ENCODE peak calls at places on chromosomes 5 and 9, in five cellular contexts. C, E, Z, A and B are unnamed samples. For H3K36me3, the result is how much of the 10 kb centered on the place peaks cover.

GRCh38 chr9:71820516-71820915 is 52.2 kb upstream of the CEMIP2 start:
- DNase-seq in C (no peak), E (no peak), Z (no peak), A (no peak), B (no peak)

GRCh38 chr5:33565304-33565703 is 124.5 kb downstream of the TARS1 start:
- DNase-seq in C (peak), E (no peak), Z (no peak), A (no peak), B (no peak)

GRCh38 chr5:159441441-159441840 is 111.2 kb upstream of the IL12B start:
- DNase-seq in C (no peak), E (no peak), Z (no peak), A (peak), B (no peak)

GRCh38 chr5:132260714-132261615 is 3.5 kb downstream of the PDLIM4 start:
- DNase-seq in C (peak), E (no peak), Z (peak), A (peak), B (peak)

GRCh38 chr5:83718195-83718825 is 2.3 kb downstream of the HAPLN1 start:
- DNase-seq in C (peak), E (peak), Z (peak), A (no peak), B (peak)

GRCh38 chr9:90526386-90526785 is 116.2 kb downstream of the DIRAS2 start:
- DNase-seq in C (no peak), E (no peak), Z (no peak), A (no peak), B (no peak)

GRCh38 chr5:151315998-151316597 is 12.5 kb upstream of the SLC36A3 start:
- DNase-seq in C (peak), E (peak), Z (peak), A (no peak), B (peak)

GRCh38 chr9:7237473-7238243 is 479.9 kb downstream of the KDM4C start:
- DNase-seq in C (no peak), E (no peak), Z (peak), A (no peak), B (peak)

GRCh38 chr9:107539427-107540154 is 50.0 kb upstream of the KLF4 start:
- DNase-seq in C (no peak), E (no peak), Z (no peak), A (no peak), B (no peak)

GRCh38 chr9:129726322-129727160 is 26.3 kb downstream of the PTGES start:
- DNase-seq in C (peak), E (peak), Z (peak), A (peak), B (peak)

GRCh38 chr9:72599874-72600534 is 78.6 kb downstream of the TMC1 start:
- DNase-seq in C (no peak), E (no peak), Z (no peak), A (no peak), B (no peak)

GRCh38 chr5:52632281-52632680 is 155.4 kb upstream of the ITGA1 start:
- DNase-seq in C (no peak), E (no peak), Z (no peak), A (no peak), B (no peak)

GRCh38 chr5:180636016-180636402 is 13.4 kb downstream of the FLT4 start:
- DNase-seq in C (no peak), E (no peak), Z (no peak), A (peak), B (no peak)

GRCh38 chr9:97714435-97714834 is 17.3 kb upstream of the XPA start:
- DNase-seq in C (no peak), E (no peak), Z (peak), A (no peak), B (peak)

GRCh38 chr9:111805841-111806241 is 11.1 kb upstream of the SHOC1 start:
- DNase-seq in C (no peak), E (peak), Z (peak), A (no peak), B (peak)

GRCh38 chr5:157142317-157143126 is at the start of gene MED7:
- DNase-seq in C (peak), E (peak), Z (peak), A (peak), B (peak)

GRCh38 chr5:148740966-148741742 is 85.3 kb upstream of the ADRB2 start:
- DNase-seq in C (peak), E (peak), Z (peak), A (peak), B (peak)

GRCh38 chr5:62029303-62029702 is 276.7 kb upstream of the KIF2A start:
- DNase-seq in C (no peak), E (no peak), Z (no peak), A (no peak), B (peak)

GRCh38 chr5:142324377-142324870 is 397 bp downstream of the SPRY4 start:
- DNase-seq in C (no peak), E (no peak), Z (no peak), A (peak), B (no peak)

GRCh38 chr5:54881286-54882005 is 103.9 kb downstream of the ESM1 start:
- DNase-seq in C (no peak), E (no peak), Z (no peak), A (no peak), B (no peak)

GRCh38 chr5:178323961-178324360 is 91.4 kb upstream of the PHYKPL start:
- DNase-seq in C (no peak), E (no peak), Z (no peak), A (peak), B (no peak)

GRCh38 chr9:3578786-3579185 is 53.0 kb upstream of the RFX3 start:
- DNase-seq in C (no peak), E (no peak), Z (peak), A (no peak), B (peak)

GRCh38 chr5:149297340-149298023 is 25.8 kb downstream of the AFAP1L1 start:
- DNase-seq in C (no peak), E (no peak), Z (peak), A (no peak), B (no peak)

GRCh38 chr5:102539598-102539997 is 40.8 kb upstream of the SLCO6A1 start:
- DNase-seq in C (no peak), E (no peak), Z (no peak), A (no peak), B (no peak)

GRCh38 chr5:109105631-109106267 is 304.0 kb downstream of the PJA2 start:
- DNase-seq in C (no peak), E (peak), Z (peak), A (no peak), B (peak)

GRCh38 chr5:177098772-177099152 is 12.0 kb downstream of the FGFR4 start:
- DNase-seq in C (no peak), E (no peak), Z (peak), A (no peak), B (no peak)
- H3K27ac ChIP-seq in C (peak), E (no peak), Z (peak), A (peak), B (no peak)

DNA sequence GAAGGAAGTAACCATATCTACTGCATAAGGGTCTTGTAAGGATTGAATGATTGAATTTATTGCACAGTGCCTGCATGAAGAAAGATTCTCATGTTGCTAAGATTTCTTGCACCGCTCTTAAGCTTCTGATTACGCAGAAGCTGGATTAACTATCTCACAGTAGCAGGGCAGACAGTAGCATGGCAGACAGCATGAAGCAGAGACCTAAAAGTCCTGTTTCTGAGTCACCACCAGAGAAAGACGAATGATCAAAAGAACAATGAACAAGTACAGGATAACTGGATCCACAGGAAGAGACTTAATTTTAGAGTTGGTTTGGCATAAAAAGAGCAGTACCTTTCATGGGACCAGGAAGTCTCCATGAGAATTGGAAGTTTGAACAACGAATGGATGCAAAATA is 142.4 kb downstream of the MAPKAP1 start:
- DNase-seq in C (no peak), E (no peak), Z (no peak), A (no peak), B (no peak)
- H3K36me3 ChIP-seq in C (under half), E (under half), Z (under half), A (under half), B (under half)

DNA sequence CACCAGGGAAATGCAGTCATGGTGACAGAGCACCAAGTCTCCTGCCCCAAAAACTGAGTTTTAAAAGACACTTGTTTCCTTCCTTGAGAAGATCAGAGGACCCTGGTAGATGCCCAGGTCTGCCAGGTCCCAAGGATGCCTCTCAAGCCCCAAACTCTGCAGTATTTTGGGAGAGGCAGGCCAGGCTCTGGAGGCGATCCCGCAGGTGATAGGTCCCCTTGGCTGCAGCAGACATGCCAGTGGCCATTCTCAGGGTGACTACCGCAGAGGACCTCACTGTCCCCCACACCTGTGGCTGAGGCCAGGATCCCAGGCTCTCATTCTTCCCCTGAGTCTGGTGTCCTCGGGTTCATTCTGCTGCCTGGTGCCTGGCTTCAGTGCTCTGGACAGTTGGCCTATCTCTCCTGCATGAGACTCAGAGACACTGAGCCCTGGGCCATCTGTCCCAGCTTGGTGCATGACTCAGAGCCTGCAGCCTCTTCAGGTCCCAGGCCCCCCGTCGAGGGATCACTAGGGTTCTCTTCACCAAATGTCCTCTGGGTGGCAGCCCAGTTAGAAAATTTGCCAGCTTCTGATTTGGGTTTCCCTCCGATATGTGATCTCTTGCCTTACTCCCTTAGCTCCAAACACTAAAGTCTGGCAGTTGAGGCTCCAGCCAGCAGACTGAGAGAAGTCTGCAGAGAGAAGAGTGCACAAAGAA is 59.7 kb upstream of the GARNL3 start:
- DNase-seq in C (no peak), E (no peak), Z (peak), A (peak), B (peak)
- TF ChIP-seq CTCF in C (no peak), E (no peak), Z (peak), A (no peak), B (peak)

DNA sequence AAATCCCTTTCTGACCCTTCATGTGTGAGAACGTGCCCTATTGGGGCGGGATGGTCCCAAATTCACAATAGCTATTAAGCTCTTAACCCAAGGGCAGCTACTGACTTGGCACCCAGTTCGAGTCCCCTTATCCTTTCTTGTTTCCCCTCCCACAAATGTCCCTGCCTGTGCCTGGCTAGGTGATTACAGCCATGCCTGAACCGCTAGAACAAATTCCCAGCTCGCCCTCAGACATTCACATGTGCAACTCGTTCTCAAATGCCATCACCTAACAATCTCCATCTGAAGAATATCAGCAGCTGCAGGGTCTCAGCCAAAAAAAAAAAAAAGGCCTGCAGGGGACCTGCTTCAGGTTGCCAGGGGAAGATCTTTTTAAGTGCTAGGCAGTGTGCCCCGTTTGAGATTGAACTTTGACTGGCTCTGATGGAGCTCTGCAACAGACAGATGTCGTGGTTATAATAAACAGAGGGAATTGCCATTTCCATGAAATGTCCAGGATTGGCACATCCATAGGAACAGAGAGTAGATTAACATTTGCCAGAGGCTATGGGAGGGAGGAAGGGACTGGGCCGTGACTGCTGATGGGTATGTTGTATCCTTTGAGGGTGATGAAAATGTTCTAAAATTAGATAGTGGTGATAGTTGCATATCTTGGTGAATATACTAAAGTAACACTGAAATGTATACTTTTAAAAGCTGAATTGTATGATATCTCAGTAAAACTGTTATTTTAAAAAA is 347.2 kb upstream of the WWC1 start:
- DNase-seq in C (no peak), E (no peak), Z (no peak), A (no peak), B (no peak)
- H3K27ac ChIP-seq in C (no peak), E (no peak), Z (peak), A (no peak), B (no peak)

GRCh38 chr9:83677596-83677995 is 30.2 kb downstream of the UBQLN1 start:
- DNase-seq in C (no peak), E (no peak), Z (no peak), A (peak), B (no peak)
- H3K36me3 ChIP-seq in C (under half), E (under half), Z (under half), A (under half), B (under half)

DNA sequence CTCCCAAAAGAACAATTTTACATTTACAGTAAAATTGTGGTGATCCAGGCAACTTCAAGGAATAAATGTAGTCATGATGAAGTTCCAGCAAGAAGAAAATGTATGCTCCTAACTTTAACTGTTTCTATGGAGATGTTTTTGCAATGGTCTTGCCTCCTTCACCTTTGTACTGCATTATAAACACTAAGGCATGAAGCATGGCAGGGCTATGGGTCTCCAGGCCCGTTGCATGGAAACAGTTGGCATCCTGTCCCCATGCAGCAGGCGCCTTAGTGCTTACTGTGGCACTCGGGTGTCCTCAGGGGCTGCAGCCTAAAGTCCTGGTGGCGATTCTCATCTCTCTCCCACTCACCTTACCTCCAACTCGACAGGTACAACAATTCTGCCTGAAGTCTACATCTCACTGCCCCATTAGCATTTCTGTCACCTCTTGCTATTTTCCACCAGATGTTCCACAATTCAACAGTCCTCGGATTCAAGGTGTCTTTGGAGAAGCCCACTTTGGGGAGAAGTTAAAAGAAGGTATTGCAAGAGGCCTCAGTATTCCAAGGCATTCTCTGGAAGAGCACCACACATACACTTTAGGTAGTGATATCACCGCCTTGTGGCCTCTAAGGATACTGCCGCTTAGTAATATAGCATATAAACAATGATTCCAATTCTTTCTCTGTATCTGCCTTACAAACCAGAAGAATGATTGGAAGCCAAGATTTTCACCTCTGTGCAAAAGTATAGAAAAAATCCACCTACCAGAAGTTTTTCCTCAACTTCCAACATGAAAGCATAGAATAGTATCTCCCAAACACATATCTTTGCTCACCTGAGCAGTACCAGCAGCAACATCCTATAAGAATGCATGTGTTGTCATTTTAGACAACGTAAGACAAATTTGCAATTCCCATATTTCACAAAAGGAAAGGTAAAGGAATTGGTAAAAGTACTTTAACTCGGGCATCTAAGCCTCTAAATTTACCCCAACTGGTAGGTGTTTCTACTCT is 5.1 kb downstream of the LIFR start:
- DNase-seq in C (no peak), E (no peak), Z (peak), A (no peak), B (peak)
- TF ChIP-seq CTCF in C (peak), E (peak), Z (peak), A (peak), B (peak)

GRCh38 chr5:38613475-38613874 is 57.0 kb upstream of the LIFR start:
- DNase-seq in C (no peak), E (no peak), Z (no peak), A (no peak), B (no peak)
- H3K27ac ChIP-seq in C (no peak), E (no peak), Z (no peak), A (no peak), B (no peak)

DNA sequence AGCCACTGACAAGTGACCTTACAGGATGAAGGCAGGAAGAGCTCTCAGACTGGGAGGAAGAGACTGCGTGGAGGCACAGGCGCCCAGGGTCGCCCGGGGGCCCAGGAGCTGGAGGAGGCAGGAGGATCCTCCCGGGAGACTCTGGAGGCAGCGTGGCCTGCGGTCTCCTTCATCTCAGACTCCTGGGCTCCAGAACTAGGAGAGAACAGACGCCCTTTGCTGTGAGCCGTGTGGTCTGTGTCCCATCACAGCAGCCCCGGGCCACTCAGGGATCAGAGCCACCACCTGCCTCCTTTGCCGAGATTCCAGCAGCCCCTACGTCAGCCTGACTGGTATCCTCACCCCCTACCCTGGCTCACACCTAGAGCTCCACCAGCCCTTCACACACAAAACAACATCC is 45.2 kb downstream of the SLC12A7 start:
- DNase-seq in C (no peak), E (no peak), Z (no peak), A (peak), B (no peak)
- H3K36me3 ChIP-seq in C (under half), E (under half), Z (under half), A (under half), B (under half)

GRCh38 chr5:42638972-42639371 is 117.6 kb upstream of the CCDC152 start:
- DNase-seq in C (no peak), E (no peak), Z (no peak), A (no peak), B (no peak)

GRCh38 chr5:42636946-42637345 is 119.7 kb upstream of the CCDC152 start:
- DNase-seq in C (no peak), E (no peak), Z (no peak), A (no peak), B (no peak)

GRCh38 chr5:42634575-42634974 is 122.0 kb upstream of the CCDC152 start:
- DNase-seq in C (no peak), E (no peak), Z (no peak), A (no peak), B (no peak)

GRCh38 chr5:42632501-42632900 is 124.1 kb upstream of the CCDC152 start:
- DNase-seq in C (no peak), E (no peak), Z (no peak), A (no peak), B (no peak)

DNA sequence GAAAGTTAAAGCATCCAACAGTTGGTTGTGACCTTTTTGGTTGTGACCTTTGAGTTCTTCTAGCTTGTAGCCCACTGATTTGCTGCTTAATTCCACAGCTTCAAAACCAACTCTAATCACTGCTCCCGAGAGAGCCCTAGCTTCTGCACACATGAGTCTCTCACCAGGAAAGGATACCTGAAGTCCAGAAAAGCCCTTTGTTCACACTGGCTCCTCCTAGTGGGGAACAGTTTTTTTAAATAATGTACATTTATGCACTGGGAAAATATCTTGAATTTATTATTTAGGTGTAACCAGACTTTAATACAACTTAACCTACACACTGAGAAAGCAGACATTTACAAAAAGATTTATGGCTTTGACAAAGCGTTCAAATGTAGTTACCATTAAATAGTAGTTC is 120.2 kb upstream of the CCDC152 start:
- DNase-seq in C (no peak), E (no peak), Z (no peak), A (no peak), B (no peak)
- TF ChIP-seq CTCF in C (no peak), E (peak), Z (no peak), A (no peak), B (peak)